ENCODE peak calls at places on chromosomes 3 and 15, in seven cellular contexts. D is lower leg skin; T is fibroblast of the conjunctiva; C is stimulated activated CD4-positive, alpha-beta T cell treated with anti-CD3 and anti-CD28 coated beads, Interleukin-2, amount 100 ng/mL, for 24 hours; L is ELR; V is stimulated activated effector memory CD8-positive, alpha-beta T cell treated with anti-CD3 and anti-CD28 coated beads, Interleukin-12 subunit alpha, Interleukin-12 subunit beta, amount 100 ng/mL, for 72 hours; E is NT2/D1. G is an unnamed sample.

GRCh38 chr3:128281461-128282367 is 128.4 kb downstream of the EEFSEC start:
- DNase-seq in D (no peak), T (no peak), C (no peak), L (no peak), V (no peak), E (no peak), G (no peak)

GRCh38 chr3:3165241-3165640 is 14.2 kb downstream of the CRBN start:
- DNase-seq in D (no peak), T (no peak), C (no peak), L (no peak), V (no peak), E (no peak), G (no peak)

GRCh38 chr15:61344293-61344692 is 115.2 kb upstream of the RORA start:
- DNase-seq in D (no peak), T (no peak), C (no peak), L (no peak), V (no peak), E (no peak), G (no peak)

GRCh38 chr15:99416191-99417188 is 149.3 kb upstream of the MEF2A start:
- DNase-seq in D (peak; percentile 82), T (no peak), C (no peak), L (no peak), V (no peak), E (no peak), G (no peak)

GRCh38 chr3:177137774-177138705 is 59.2 kb downstream of the TBL1XR1 start:
- DNase-seq in D (no peak), T (no peak), C (no peak), L (no peak), V (no peak), E (no peak), G (no peak)

GRCh38 chr3:141602706-141603105 is 115.9 kb downstream of the RASA2 start:
- DNase-seq in D (no peak), T (no peak), C (no peak), L (no peak), V (no peak), E (no peak), G (no peak)

GRCh38 chr3:70053293-70053692 is 53.8 kb downstream of the SAMMSON start:
- DNase-seq in D (no peak), T (no peak), C (no peak), L (peak; percentile 2), V (no peak), E (no peak), G (no peak)

GRCh38 chr15:90451215-90451850 is 63.3 kb downstream of the IQGAP1 start:
- DNase-seq in D (no peak), T (peak; percentile 52), C (no peak), L (peak; percentile 68), V (no peak), E (peak; percentile 38), G (peak; percentile 83)

GRCh38 chr3:129224984-129225393 is 24.4 kb upstream of the COPG1 start:
- DNase-seq in D (peak; percentile 91), T (no peak), C (no peak), L (peak; percentile 68), V (no peak), E (no peak), G (peak; percentile 41)

GRCh38 chr15:53962646-53963561 is 15.3 kb upstream of the UNC13C start:
- DNase-seq in D (no peak), T (no peak), C (no peak), L (peak; percentile 1), V (no peak), E (no peak), G (peak; percentile 1)

GRCh38 chr3:18745472-18745871 is 320.3 kb upstream of the SATB1 start:
- DNase-seq in D (no peak), T (no peak), C (no peak), L (no peak), V (no peak), E (no peak), G (no peak)

GRCh38 chr15:43187544-43188155 is 2.4 kb downstream of the CCNDBP1 start:
- DNase-seq in D (no peak), T (peak; percentile 57), C (no peak), L (peak; percentile 75), V (no peak), E (no peak), G (peak; percentile 58)

GRCh38 chr3:138348950-138349739 is 766 bp downstream of the MRAS start:
- DNase-seq in D (no peak), T (no peak), C (no peak), L (peak; percentile 37), V (no peak), E (no peak), G (peak; percentile 11)

GRCh38 chr15:76576526-76577279 is 240.1 kb downstream of the ISL2 start:
- DNase-seq in D (peak; percentile 84), T (peak; percentile 63), C (no peak), L (peak; percentile 1), V (no peak), E (no peak), G (peak; percentile 76)

GRCh38 chr3:142724682-142725351 is 983 bp downstream of the TRPC1 start:
- DNase-seq in D (peak; percentile 86), T (peak; percentile 1), C (no peak), L (peak; percentile 76), V (no peak), E (peak; percentile 49), G (peak; percentile 47)

GRCh38 chr15:58039260-58040035 is 26.1 kb downstream of the ALDH1A2 start:
- DNase-seq in D (no peak), T (no peak), C (no peak), L (no peak), V (no peak), E (no peak), G (no peak)